ENCODE peak calls at places on chromosome 3, in four cellular contexts. P is stimulated activated CD8-positive, alpha-beta memory T cell treated with anti-CD3 and anti-CD28 coated beads, Interleukin-4, amount 100 ng/mL, for 1 hour; T is neuronal stem cell; R is HT1080. H is an unnamed sample.
A peak's percentile ranks its signal among the peaks of the same experiment; 100 is the strongest.

GRCh38 chr3:109275702-109276293 is 40.5 kb downstream of the DPPA2 start:
- DNase-seq in T (peak; percentile 56), R (peak; percentile 46), P (no peak), H (no peak)

GRCh38 chr3:129794319-129795201 is 99.0 kb downstream of the TMCC1 start:
- DNase-seq in R (peak; percentile 82), P (no peak), T (peak; percentile 56), H (peak; percentile 65)

GRCh38 chr3:72445827-72446405 is 402.3 kb downstream of the SHQ1 start:
- DNase-seq in T (no peak), P (no peak), R (peak; percentile 2), H (no peak)

GRCh38 chr3:56593455-56594158 is 36.6 kb downstream of the CCDC66 start:
- DNase-seq in R (no peak), T (no peak), P (no peak), H (no peak)

GRCh38 chr3:48088056-48088748 is 72.0 kb upstream of the MAP4 start:
- DNase-seq in P (no peak), R (peak; percentile 39), T (peak; percentile 30), H (no peak)

GRCh38 chr3:98402507-98402906 is 12.0 kb downstream of the OR5K3 start:
- DNase-seq in T (no peak), R (no peak), P (no peak), H (no peak)

GRCh38 chr3:56052219-56052618 is 416.0 kb downstream of the ERC2 start:
- DNase-seq in T (no peak), R (no peak), P (no peak), H (peak; percentile 37)

GRCh38 chr3:179272385-179272784 is 21.5 kb upstream of the KCNMB3 start:
- DNase-seq in P (no peak), R (no peak), T (no peak), H (no peak)

GRCh38 chr3:10804183-10804648 is 11.8 kb upstream of the SLC6A11 start:
- DNase-seq in T (no peak), R (no peak), P (no peak), H (no peak)

GRCh38 chr3:12966847-12967750 is 106.1 kb downstream of the IQSEC1 start:
- DNase-seq in R (no peak), T (no peak), P (no peak), H (no peak)

GRCh38 chr3:133472242-133472641 is 72.4 kb downstream of the BFSP2 start:
- DNase-seq in R (no peak), T (no peak), P (no peak), H (peak; percentile 41)

GRCh38 chr3:151593923-151594322 is 133.1 kb upstream of the IGSF10 start:
- DNase-seq in R (peak; percentile 60), P (no peak), T (no peak), H (no peak)